ENCODE peak calls at places on chromosomes 7 and 10, in six cellular contexts. One of them, this sample, is unnamed. For H3K9me2, the result is how much of the 10 kb centered on the place peaks cover.

GRCh38 chr10:96334888-96335526 is 23.8 kb downstream of the OPALIN start:
- DNase-seq in GM23248: peak
- DNase-seq in MM.1S: peak
- DNase-seq in SK-N-SH: peak
- DNase-seq in HCT116: peak
- DNase-seq in Karpas-422: no peak
- DNase-seq in this sample: peak

GRCh38 chr7:22572292-22572691 is 72.3 kb upstream of the STEAP1B start:
- DNase-seq in GM23248: peak
- DNase-seq in MM.1S: no peak
- DNase-seq in SK-N-SH: no peak
- DNase-seq in HCT116: no peak
- DNase-seq in Karpas-422: no peak
- DNase-seq in this sample: peak

GRCh38 chr10:23325132-23325531 is 19.5 kb downstream of the C10orf67 start:
- DNase-seq in GM23248: no peak
- DNase-seq in MM.1S: peak
- DNase-seq in SK-N-SH: no peak
- DNase-seq in HCT116: no peak
- DNase-seq in Karpas-422: no peak
- DNase-seq in this sample: no peak

GRCh38 chr7:135710417-135711138 is 17.4 kb downstream of the SLC13A4 start:
- DNase-seq in GM23248: peak
- DNase-seq in MM.1S: no peak
- DNase-seq in SK-N-SH: peak
- DNase-seq in HCT116: no peak
- DNase-seq in Karpas-422: peak
- DNase-seq in this sample: peak

GRCh38 chr10:79483948-79484347 is 28.4 kb upstream of the EIF5AL1 start:
- DNase-seq in GM23248: peak
- DNase-seq in MM.1S: no peak
- DNase-seq in SK-N-SH: peak
- DNase-seq in HCT116: no peak
- DNase-seq in Karpas-422: no peak
- DNase-seq in this sample: no peak

GRCh38 chr10:51035344-51035743 is 38.9 kb upstream of the PRKG1 start:
- DNase-seq in GM23248: no peak
- DNase-seq in MM.1S: no peak
- DNase-seq in SK-N-SH: no peak
- DNase-seq in HCT116: no peak
- DNase-seq in Karpas-422: no peak
- DNase-seq in this sample: no peak

GRCh38 chr10:100969175-100970075 is at the start of gene SEMA4G:
- DNase-seq in GM23248: peak
- DNase-seq in MM.1S: peak
- DNase-seq in SK-N-SH: peak
- DNase-seq in HCT116: peak
- DNase-seq in Karpas-422: peak
- DNase-seq in this sample: peak

GRCh38 chr10:128605180-128605579 is 479.0 kb upstream of the MKI67 start:
- DNase-seq in GM23248: no peak
- DNase-seq in MM.1S: no peak
- DNase-seq in SK-N-SH: no peak
- DNase-seq in HCT116: no peak
- DNase-seq in Karpas-422: no peak
- DNase-seq in this sample: no peak

GRCh38 chr7:36547361-36547760 is 157.7 kb downstream of the ANLN start:
- DNase-seq in GM23248: no peak
- DNase-seq in MM.1S: no peak
- DNase-seq in SK-N-SH: no peak
- DNase-seq in HCT116: no peak
- DNase-seq in Karpas-422: no peak
- DNase-seq in this sample: no peak

GRCh38 chr7:83161851-83162401 is 758 bp downstream of the PCLO start:
- DNase-seq in GM23248: no peak
- DNase-seq in MM.1S: no peak
- DNase-seq in SK-N-SH: no peak
- DNase-seq in HCT116: no peak
- DNase-seq in Karpas-422: no peak
- DNase-seq in this sample: peak

GRCh38 chr10:77636286-77636966 is 1.2 kb downstream of the KCNMA1 start:
- DNase-seq in GM23248: peak
- DNase-seq in MM.1S: no peak
- DNase-seq in SK-N-SH: no peak
- DNase-seq in HCT116: no peak
- DNase-seq in Karpas-422: no peak
- DNase-seq in this sample: no peak

GRCh38 chr10:91602449-91602848 is 30.4 kb downstream of the PPP1R3C start:
- DNase-seq in GM23248: no peak
- DNase-seq in MM.1S: no peak
- DNase-seq in SK-N-SH: no peak
- DNase-seq in HCT116: no peak
- DNase-seq in Karpas-422: no peak
- DNase-seq in this sample: no peak

GRCh38 chr10:71285986-71286385 is 33.1 kb upstream of the SLC29A3 start:
- DNase-seq in GM23248: no peak
- DNase-seq in MM.1S: no peak
- DNase-seq in SK-N-SH: no peak
- DNase-seq in HCT116: no peak
- DNase-seq in Karpas-422: no peak
- DNase-seq in this sample: no peak

GRCh38 chr10:11425288-11425595 is 186.2 kb downstream of the USP6NL start:
- DNase-seq in GM23248: no peak
- DNase-seq in MM.1S: peak
- DNase-seq in SK-N-SH: no peak
- DNase-seq in HCT116: no peak
- DNase-seq in Karpas-422: no peak
- DNase-seq in this sample: no peak

GRCh38 chr7:50552139-50552538 is 13.1 kb downstream of the DDC start:
- DNase-seq in GM23248: no peak
- DNase-seq in MM.1S: no peak
- DNase-seq in SK-N-SH: no peak
- DNase-seq in HCT116: no peak
- DNase-seq in Karpas-422: no peak
- DNase-seq in this sample: no peak
- H3K9me2 ChIP-seq in GM23248: under half
- H3K9me2 ChIP-seq in MM.1S: under half
- H3K9me2 ChIP-seq in SK-N-SH: under half
- H3K9me2 ChIP-seq in HCT116: under half
- H3K9me2 ChIP-seq in Karpas-422: under half
- H3K9me2 ChIP-seq in this sample: under half

GRCh38 chr10:86363184-86363832 is 3.3 kb downstream of the GRID1 start:
- DNase-seq in GM23248: peak
- DNase-seq in MM.1S: no peak
- DNase-seq in SK-N-SH: no peak
- DNase-seq in HCT116: no peak
- DNase-seq in Karpas-422: no peak
- DNase-seq in this sample: no peak
- H3K9ac ChIP-seq in GM23248: no peak
- H3K9ac ChIP-seq in MM.1S: no peak
- H3K9ac ChIP-seq in SK-N-SH: no peak
- H3K9ac ChIP-seq in HCT116: no peak
- H3K9ac ChIP-seq in Karpas-422: no peak
- H3K9ac ChIP-seq in this sample: no peak

GRCh38 chr10:26770069-26770468 is 72.6 kb downstream of the PDSS1 start:
- DNase-seq in GM23248: no peak
- DNase-seq in MM.1S: no peak
- DNase-seq in SK-N-SH: no peak
- DNase-seq in HCT116: no peak
- DNase-seq in Karpas-422: no peak
- DNase-seq in this sample: no peak

DNA sequence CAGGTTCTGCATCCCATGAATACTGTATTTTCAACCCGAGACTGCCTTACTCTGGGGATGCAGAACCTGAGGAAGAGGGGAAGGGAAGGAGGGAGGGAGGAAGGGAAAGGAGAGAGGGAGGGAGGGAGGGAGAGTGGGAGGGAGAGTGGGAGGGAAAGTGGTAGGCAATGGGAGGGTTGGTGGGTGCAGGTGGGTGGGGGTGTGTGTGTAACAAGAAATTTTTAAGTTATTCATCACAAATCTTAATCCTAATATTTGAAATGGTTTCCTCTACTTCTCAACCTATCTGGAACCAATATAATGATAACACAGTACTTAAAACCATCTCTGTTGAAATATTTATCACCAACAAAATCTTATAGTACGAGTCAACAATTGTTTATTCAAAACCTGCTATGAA is 68.0 kb downstream of the PDSS1 start:
- DNase-seq in GM23248: peak
- DNase-seq in MM.1S: no peak
- DNase-seq in SK-N-SH: no peak
- DNase-seq in HCT116: no peak
- DNase-seq in Karpas-422: no peak
- DNase-seq in this sample: no peak
- H3K9me2 ChIP-seq in GM23248: under half
- H3K9me2 ChIP-seq in MM.1S: under half
- H3K9me2 ChIP-seq in SK-N-SH: under half
- H3K9me2 ChIP-seq in HCT116: under half
- H3K9me2 ChIP-seq in Karpas-422: under half
- H3K9me2 ChIP-seq in this sample: under half

GRCh38 chr10:124062390-124062789 is 31.0 kb downstream of the CHST15 start:
- DNase-seq in GM23248: no peak
- DNase-seq in MM.1S: no peak
- DNase-seq in SK-N-SH: peak
- DNase-seq in HCT116: no peak
- DNase-seq in Karpas-422: no peak
- DNase-seq in this sample: no peak

GRCh38 chr10:124065382-124066155 is 27.8 kb downstream of the CHST15 start:
- DNase-seq in GM23248: no peak
- DNase-seq in MM.1S: peak
- DNase-seq in SK-N-SH: no peak
- DNase-seq in HCT116: no peak
- DNase-seq in Karpas-422: no peak
- DNase-seq in this sample: peak

GRCh38 chr10:124064158-124064603 is 29.2 kb downstream of the CHST15 start:
- DNase-seq in GM23248: no peak
- DNase-seq in MM.1S: peak
- DNase-seq in SK-N-SH: no peak
- DNase-seq in HCT116: no peak
- DNase-seq in Karpas-422: no peak
- DNase-seq in this sample: no peak

GRCh38 chr10:124064676-124065075 is 28.7 kb downstream of the CHST15 start:
- DNase-seq in GM23248: no peak
- DNase-seq in MM.1S: peak
- DNase-seq in SK-N-SH: no peak
- DNase-seq in HCT116: no peak
- DNase-seq in Karpas-422: no peak
- DNase-seq in this sample: no peak

DNA sequence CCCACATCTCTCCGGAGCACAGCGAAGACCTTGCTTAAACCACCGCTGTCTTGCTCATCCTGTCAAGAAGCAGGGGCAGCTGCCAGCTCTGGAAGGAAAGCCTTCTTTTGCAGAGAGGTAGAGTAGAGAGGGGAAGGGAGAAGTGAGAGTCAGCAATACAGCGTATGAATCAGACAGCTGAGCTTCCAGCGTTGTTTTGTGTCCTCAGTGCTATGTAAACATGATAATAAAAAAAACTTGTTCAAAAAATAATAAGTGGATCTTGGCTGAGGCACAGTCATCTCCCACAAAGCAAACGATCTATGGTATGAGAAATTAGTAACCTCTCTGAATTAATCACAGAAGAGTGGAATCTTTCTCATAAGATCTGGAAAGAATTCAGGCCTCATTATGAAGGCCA is 29.7 kb downstream of the CHST15 start:
- DNase-seq in GM23248: peak
- DNase-seq in MM.1S: peak
- DNase-seq in SK-N-SH: no peak
- DNase-seq in HCT116: no peak
- DNase-seq in Karpas-422: no peak
- DNase-seq in this sample: peak
- H3K9ac ChIP-seq in GM23248: no peak
- H3K9ac ChIP-seq in MM.1S: peak
- H3K9ac ChIP-seq in SK-N-SH: no peak
- H3K9ac ChIP-seq in HCT116: no peak
- H3K9ac ChIP-seq in Karpas-422: no peak
- H3K9ac ChIP-seq in this sample: peak

GRCh38 chr7:131897790-131898165 is 341.4 kb upstream of the PODXL start:
- DNase-seq in GM23248: no peak
- DNase-seq in MM.1S: no peak
- DNase-seq in SK-N-SH: no peak
- DNase-seq in HCT116: no peak
- DNase-seq in Karpas-422: no peak
- DNase-seq in this sample: no peak
- H3K9me2 ChIP-seq in GM23248: under half
- H3K9me2 ChIP-seq in MM.1S: under half
- H3K9me2 ChIP-seq in SK-N-SH: under half
- H3K9me2 ChIP-seq in HCT116: under half
- H3K9me2 ChIP-seq in Karpas-422: under half
- H3K9me2 ChIP-seq in this sample: under half

This sample was measured in PC-3.